ENCODE peak calls at places on chromosomes 4 and X, in nine cellular contexts. One of them, this sample, is unnamed.

GRCh38 chrX:110588164-110588563 is 207.5 kb downstream of the CHRDL1 start:
- DNase-seq in bronchial epithelial cell: no peak
- DNase-seq in nephron progenitor cell: peak
- DNase-seq in adrenal gland: no peak
- DNase-seq in GM12864: no peak
- DNase-seq in neural progenitor cell: no peak
- DNase-seq in MM.1S: no peak
- DNase-seq in cardiac fibroblast: no peak
- DNase-seq in AG10803: no peak
- DNase-seq in this sample: no peak

GRCh38 chr4:175273995-175274753 is 356.0 kb downstream of the ADAM29 start:
- DNase-seq in bronchial epithelial cell: peak
- DNase-seq in nephron progenitor cell: no peak
- DNase-seq in adrenal gland: no peak
- DNase-seq in GM12864: no peak
- DNase-seq in neural progenitor cell: no peak
- DNase-seq in MM.1S: no peak
- DNase-seq in cardiac fibroblast: peak
- DNase-seq in AG10803: peak
- DNase-seq in this sample: no peak

GRCh38 chr4:4333265-4333706 is 43.2 kb downstream of the ZBTB49 start:
- DNase-seq in bronchial epithelial cell: no peak
- DNase-seq in nephron progenitor cell: no peak
- DNase-seq in adrenal gland: peak
- DNase-seq in GM12864: no peak
- DNase-seq in neural progenitor cell: no peak
- DNase-seq in MM.1S: no peak
- DNase-seq in cardiac fibroblast: peak
- DNase-seq in AG10803: peak
- DNase-seq in this sample: no peak

GRCh38 chrX:66233206-66233605 is 69.2 kb downstream of the HEPH start:
- DNase-seq in bronchial epithelial cell: no peak
- DNase-seq in nephron progenitor cell: no peak
- DNase-seq in adrenal gland: no peak
- DNase-seq in GM12864: no peak
- DNase-seq in neural progenitor cell: peak
- DNase-seq in MM.1S: no peak
- DNase-seq in cardiac fibroblast: no peak
- DNase-seq in AG10803: no peak
- DNase-seq in this sample: no peak

GRCh38 chr4:19651481-19651880 is 600.2 kb upstream of the SLIT2 start:
- DNase-seq in bronchial epithelial cell: no peak
- DNase-seq in nephron progenitor cell: no peak
- DNase-seq in adrenal gland: no peak
- DNase-seq in GM12864: no peak
- DNase-seq in neural progenitor cell: no peak
- DNase-seq in MM.1S: no peak
- DNase-seq in cardiac fibroblast: no peak
- DNase-seq in AG10803: peak
- DNase-seq in this sample: no peak

GRCh38 chr4:105620640-105621323 is 68.4 kb downstream of the ARHGEF38 start:
- DNase-seq in bronchial epithelial cell: peak
- DNase-seq in nephron progenitor cell: no peak
- DNase-seq in adrenal gland: no peak
- DNase-seq in GM12864: no peak
- DNase-seq in neural progenitor cell: no peak
- DNase-seq in MM.1S: no peak
- DNase-seq in cardiac fibroblast: peak
- DNase-seq in AG10803: peak
- DNase-seq in this sample: no peak

GRCh38 chr4:155846929-155847328 is 19.1 kb downstream of the ASIC5 start:
- DNase-seq in bronchial epithelial cell: no peak
- DNase-seq in nephron progenitor cell: no peak
- DNase-seq in adrenal gland: no peak
- DNase-seq in GM12864: no peak
- DNase-seq in neural progenitor cell: no peak
- DNase-seq in MM.1S: no peak
- DNase-seq in cardiac fibroblast: no peak
- DNase-seq in AG10803: no peak
- DNase-seq in this sample: no peak

GRCh38 chr4:169163495-169163894 is 107.3 kb downstream of the SH3RF1 start:
- DNase-seq in bronchial epithelial cell: no peak
- DNase-seq in nephron progenitor cell: no peak
- DNase-seq in adrenal gland: no peak
- DNase-seq in GM12864: no peak
- DNase-seq in neural progenitor cell: no peak
- DNase-seq in MM.1S: no peak
- DNase-seq in cardiac fibroblast: no peak
- DNase-seq in AG10803: no peak
- DNase-seq in this sample: no peak

GRCh38 chr4:77930876-77931275 is 68.2 kb downstream of the MRPL1 start:
- DNase-seq in bronchial epithelial cell: no peak
- DNase-seq in nephron progenitor cell: no peak
- DNase-seq in adrenal gland: no peak
- DNase-seq in GM12864: no peak
- DNase-seq in neural progenitor cell: no peak
- DNase-seq in MM.1S: no peak
- DNase-seq in cardiac fibroblast: no peak
- DNase-seq in AG10803: no peak
- DNase-seq in this sample: no peak

GRCh38 chrX:138885886-138886285 is 174.4 kb upstream of the FGF13 start:
- DNase-seq in bronchial epithelial cell: peak
- DNase-seq in nephron progenitor cell: no peak
- DNase-seq in adrenal gland: no peak
- DNase-seq in GM12864: no peak
- DNase-seq in neural progenitor cell: no peak
- DNase-seq in MM.1S: no peak
- DNase-seq in cardiac fibroblast: peak
- DNase-seq in AG10803: peak
- DNase-seq in this sample: no peak

GRCh38 chr4:108018884-108019187 is 29.1 kb downstream of the HADH start:
- DNase-seq in bronchial epithelial cell: no peak
- DNase-seq in nephron progenitor cell: no peak
- DNase-seq in adrenal gland: no peak
- DNase-seq in GM12864: no peak
- DNase-seq in neural progenitor cell: no peak
- DNase-seq in MM.1S: no peak
- DNase-seq in cardiac fibroblast: no peak
- DNase-seq in AG10803: no peak
- DNase-seq in this sample: no peak

GRCh38 chrX:47129879-47130358 is 14.6 kb downstream of the NDUFB11 start:
- DNase-seq in bronchial epithelial cell: no peak
- DNase-seq in nephron progenitor cell: no peak
- DNase-seq in adrenal gland: peak
- DNase-seq in GM12864: no peak
- DNase-seq in neural progenitor cell: no peak
- DNase-seq in MM.1S: no peak
- DNase-seq in cardiac fibroblast: no peak
- DNase-seq in AG10803: no peak
- DNase-seq in this sample: no peak

DNA sequence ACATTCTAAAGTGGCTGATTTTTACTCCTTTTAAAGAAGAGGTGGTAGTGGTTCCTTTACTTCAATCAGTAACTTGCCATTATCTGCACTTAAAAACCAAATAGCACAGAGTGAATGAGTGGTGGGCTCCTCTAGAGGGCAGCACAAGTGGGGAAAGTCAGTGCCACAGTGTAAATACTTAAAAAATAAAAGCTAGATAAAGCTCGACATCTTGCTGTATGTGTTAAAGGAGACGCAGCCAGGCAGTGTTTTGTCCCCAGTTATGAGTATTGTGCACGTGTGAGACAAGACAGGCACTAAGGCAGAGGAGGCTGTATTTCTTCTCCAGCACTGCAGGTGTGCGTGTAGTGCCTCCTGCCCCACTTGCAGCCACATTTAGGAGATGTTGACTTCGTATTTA is 24.6 kb downstream of the NAP1L5 start:
- DNase-seq in bronchial epithelial cell: peak
- DNase-seq in nephron progenitor cell: peak
- DNase-seq in adrenal gland: no peak
- DNase-seq in GM12864: no peak
- DNase-seq in neural progenitor cell: peak
- DNase-seq in MM.1S: peak
- DNase-seq in cardiac fibroblast: peak
- DNase-seq in AG10803: peak
- DNase-seq in this sample: peak
- TF ChIP-seq CTCF in bronchial epithelial cell: peak
- TF ChIP-seq CTCF in nephron progenitor cell: peak
- TF ChIP-seq CTCF in adrenal gland: peak
- TF ChIP-seq CTCF in GM12864: peak
- TF ChIP-seq CTCF in neural progenitor cell: peak
- TF ChIP-seq CTCF in MM.1S: peak
- TF ChIP-seq CTCF in cardiac fibroblast: peak
- TF ChIP-seq CTCF in AG10803: peak
- TF ChIP-seq CTCF in this sample: peak

GRCh38 chr4:153024466-153024865 is 88.3 kb downstream of the FHDC1 start:
- DNase-seq in bronchial epithelial cell: peak
- DNase-seq in nephron progenitor cell: no peak
- DNase-seq in adrenal gland: no peak
- DNase-seq in GM12864: no peak
- DNase-seq in neural progenitor cell: no peak
- DNase-seq in MM.1S: no peak
- DNase-seq in cardiac fibroblast: no peak
- DNase-seq in AG10803: no peak
- DNase-seq in this sample: no peak

GRCh38 chr4:153026947-153027346 is 90.8 kb downstream of the FHDC1 start:
- DNase-seq in bronchial epithelial cell: no peak
- DNase-seq in nephron progenitor cell: no peak
- DNase-seq in adrenal gland: no peak
- DNase-seq in GM12864: no peak
- DNase-seq in neural progenitor cell: no peak
- DNase-seq in MM.1S: no peak
- DNase-seq in cardiac fibroblast: no peak
- DNase-seq in AG10803: no peak
- DNase-seq in this sample: no peak

GRCh38 chr4:153025402-153025801 is 89.3 kb downstream of the FHDC1 start:
- DNase-seq in bronchial epithelial cell: no peak
- DNase-seq in nephron progenitor cell: no peak
- DNase-seq in adrenal gland: no peak
- DNase-seq in GM12864: no peak
- DNase-seq in neural progenitor cell: no peak
- DNase-seq in MM.1S: no peak
- DNase-seq in cardiac fibroblast: no peak
- DNase-seq in AG10803: no peak
- DNase-seq in this sample: no peak

GRCh38 chr4:153022233-153022632 is 86.1 kb downstream of the FHDC1 start:
- DNase-seq in bronchial epithelial cell: peak
- DNase-seq in nephron progenitor cell: no peak
- DNase-seq in adrenal gland: no peak
- DNase-seq in GM12864: no peak
- DNase-seq in neural progenitor cell: no peak
- DNase-seq in MM.1S: no peak
- DNase-seq in cardiac fibroblast: no peak
- DNase-seq in AG10803: no peak
- DNase-seq in this sample: no peak

DNA sequence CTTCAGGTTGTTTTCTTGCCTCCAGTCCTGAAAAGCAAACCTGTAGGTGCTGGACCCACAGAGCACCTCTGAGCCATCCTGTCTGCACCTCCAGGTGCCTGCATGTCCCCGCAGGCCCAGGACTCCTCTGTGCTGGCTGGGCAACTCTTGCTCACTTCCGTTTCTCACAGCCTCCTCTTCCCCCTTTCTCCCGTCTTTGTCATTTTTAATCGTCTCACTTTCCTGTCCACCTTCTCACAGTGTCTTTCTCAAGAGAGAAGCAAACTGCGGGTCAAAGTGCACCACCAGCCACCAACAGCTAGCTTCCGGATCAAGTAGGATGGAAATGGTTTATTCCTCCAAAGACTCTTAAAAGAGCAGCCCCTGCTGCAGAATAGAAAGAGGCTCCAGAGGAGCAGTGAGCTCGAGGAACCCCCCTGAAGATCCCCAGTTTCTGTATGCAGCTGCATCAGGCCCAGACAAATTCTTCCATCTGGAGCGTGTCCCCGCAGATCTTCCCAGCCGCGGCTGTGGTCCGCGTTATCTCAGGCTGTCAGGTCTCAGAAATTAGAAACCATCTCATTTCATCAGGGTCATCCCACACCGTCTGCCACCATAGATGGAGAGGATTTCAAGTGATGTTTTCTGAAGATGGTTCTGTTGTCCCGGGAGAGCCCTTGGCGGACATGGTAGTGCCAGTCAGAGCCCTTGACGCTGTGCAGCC is 87.7 kb downstream of the FHDC1 start:
- DNase-seq in bronchial epithelial cell: peak
- DNase-seq in nephron progenitor cell: no peak
- DNase-seq in adrenal gland: no peak
- DNase-seq in GM12864: no peak
- DNase-seq in neural progenitor cell: no peak
- DNase-seq in MM.1S: no peak
- DNase-seq in cardiac fibroblast: no peak
- DNase-seq in AG10803: no peak
- DNase-seq in this sample: no peak
- TF ChIP-seq CTCF in bronchial epithelial cell: no peak
- TF ChIP-seq CTCF in nephron progenitor cell: no peak
- TF ChIP-seq CTCF in adrenal gland: no peak
- TF ChIP-seq CTCF in GM12864: no peak
- TF ChIP-seq CTCF in neural progenitor cell: no peak
- TF ChIP-seq CTCF in MM.1S: no peak
- TF ChIP-seq CTCF in cardiac fibroblast: no peak
- TF ChIP-seq CTCF in AG10803: no peak
- TF ChIP-seq CTCF in this sample: no peak

DNA sequence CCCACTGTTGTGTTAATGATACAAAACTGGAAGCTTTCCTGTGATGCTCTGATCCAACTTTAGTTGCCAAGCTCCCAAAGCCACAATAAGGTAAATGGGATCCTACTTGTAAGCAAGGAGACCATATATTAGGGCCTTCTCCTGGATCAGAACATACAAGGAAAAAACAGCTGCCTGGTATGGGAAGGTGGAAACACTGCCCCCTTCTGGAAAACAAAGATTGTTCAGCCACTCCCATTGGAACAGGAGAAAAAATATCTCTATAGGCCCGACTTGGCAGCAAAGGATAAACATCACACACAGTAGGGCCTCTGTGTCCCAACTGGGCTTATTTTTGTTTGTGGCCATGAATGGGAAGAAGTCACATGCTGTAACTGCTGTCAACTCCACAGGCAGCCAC is 166.5 kb downstream of the TBX22 start:
- DNase-seq in bronchial epithelial cell: no peak
- DNase-seq in nephron progenitor cell: no peak
- DNase-seq in adrenal gland: no peak
- DNase-seq in GM12864: no peak
- DNase-seq in neural progenitor cell: peak
- DNase-seq in MM.1S: no peak
- DNase-seq in cardiac fibroblast: no peak
- DNase-seq in AG10803: no peak
- DNase-seq in this sample: no peak
- TF ChIP-seq CTCF in bronchial epithelial cell: no peak
- TF ChIP-seq CTCF in nephron progenitor cell: peak
- TF ChIP-seq CTCF in adrenal gland: no peak
- TF ChIP-seq CTCF in GM12864: no peak
- TF ChIP-seq CTCF in neural progenitor cell: peak
- TF ChIP-seq CTCF in MM.1S: peak
- TF ChIP-seq CTCF in cardiac fibroblast: no peak
- TF ChIP-seq CTCF in AG10803: no peak
- TF ChIP-seq CTCF in this sample: peak

DNA sequence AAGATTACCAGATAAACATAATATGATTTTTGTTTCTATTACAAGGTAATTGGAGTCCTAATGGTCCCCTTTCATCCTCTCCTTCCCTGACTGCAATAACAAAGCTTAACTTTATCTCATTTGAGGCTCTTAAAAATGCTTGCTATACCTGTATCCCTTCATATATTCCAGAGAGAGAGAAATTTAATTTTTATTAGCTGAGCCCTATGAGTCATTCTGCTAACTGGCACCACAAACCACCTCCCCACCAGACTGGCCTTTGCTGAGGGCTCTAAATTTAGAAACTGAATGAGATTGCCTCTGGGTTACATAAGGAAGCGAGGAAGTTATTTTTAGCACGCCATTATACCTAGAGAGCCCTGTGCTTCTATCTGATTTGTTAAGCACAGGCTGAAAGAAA is 27.4 kb downstream of the CBLL2 start:
- DNase-seq in bronchial epithelial cell: peak
- DNase-seq in nephron progenitor cell: no peak
- DNase-seq in adrenal gland: peak
- DNase-seq in GM12864: no peak
- DNase-seq in neural progenitor cell: no peak
- DNase-seq in MM.1S: peak
- DNase-seq in cardiac fibroblast: peak
- DNase-seq in AG10803: peak
- DNase-seq in this sample: no peak
- TF ChIP-seq CTCF in bronchial epithelial cell: no peak
- TF ChIP-seq CTCF in nephron progenitor cell: no peak
- TF ChIP-seq CTCF in adrenal gland: no peak
- TF ChIP-seq CTCF in GM12864: no peak
- TF ChIP-seq CTCF in neural progenitor cell: no peak
- TF ChIP-seq CTCF in MM.1S: no peak
- TF ChIP-seq CTCF in cardiac fibroblast: no peak
- TF ChIP-seq CTCF in AG10803: no peak
- TF ChIP-seq CTCF in this sample: no peak

This sample was measured in GM13976.